ENCODE peak calls at places on chromosomes 3 and 15, in four cellular contexts. O is progenitor cell of endocrine pancreas, S is sigmoid colon, B is upper lobe of left lung. R is an unnamed sample.

GRCh38 chr3:48130321-48130881 is 57.8 kb downstream of the CDC25A start:
- DNase-seq in O (no peak), B (peak; percentile 66), S (peak; percentile 85), R (peak; percentile 55)

GRCh38 chr15:98394546-98394945 is 253.8 kb upstream of the IGF1R start:
- DNase-seq in B (no peak), O (no peak), S (no peak), R (no peak)

GRCh38 chr3:49500408-49501257 is 30.6 kb downstream of the DAG1 start:
- DNase-seq in S (peak; percentile 89), O (no peak), B (peak; percentile 69), R (no peak)

GRCh38 chr3:108416111-108416869 is 94.1 kb downstream of the MYH15 start:
- DNase-seq in S (no peak), B (no peak), O (no peak), R (no peak)

GRCh38 chr15:76393614-76394013 is 57.0 kb downstream of the ISL2 start:
- DNase-seq in S (no peak), O (no peak), B (no peak), R (no peak)

GRCh38 chr3:129161860-129162271 is 1.0 kb upstream of the ISY1 start:
- DNase-seq in O (no peak), S (no peak), B (peak; percentile 30), R (no peak)

GRCh38 chr15:94674251-94674650 is 442.9 kb downstream of the MCTP2 start:
- DNase-seq in S (no peak), B (no peak), O (no peak), R (no peak)

GRCh38 chr15:90531147-90531546 is 1.4 kb downstream of the CRTC3 start:
- DNase-seq in B (no peak), S (no peak), O (no peak), R (no peak)

GRCh38 chr3:120791958-120792357 is 49.4 kb downstream of the GTF2E1 start:
- DNase-seq in O (no peak), B (no peak), S (no peak), R (no peak)

GRCh38 chr3:160921020-160921635 is 165.1 kb downstream of the PPM1L start:
- DNase-seq in S (no peak), B (no peak), O (no peak), R (no peak)

GRCh38 chr3:125072310-125072709 is 16.5 kb upstream of the HEG1 start:
- DNase-seq in B (no peak), O (no peak), S (no peak), R (no peak)

GRCh38 chr15:24899367-24899766 is 55.4 kb upstream of the SNRPN start:
- DNase-seq in S (no peak), B (no peak), O (no peak), R (no peak)

GRCh38 chr15:63531586-63531985 is 27.2 kb downstream of the USP3 start:
- DNase-seq in B (no peak), S (no peak), O (no peak), R (no peak)

GRCh38 chr15:31032959-31033358 is 41.5 kb upstream of the MTMR10 start:
- DNase-seq in O (no peak), B (no peak), S (no peak), R (no peak)

GRCh38 chr3:194640829-194641228 is 7.6 kb upstream of the TMEM44 start:
- DNase-seq in B (no peak), O (no peak), S (no peak), R (no peak)

GRCh38 chr3:130379274-130379673 is 33.8 kb downstream of the COL6A5 start:
- DNase-seq in S (no peak), B (no peak), O (no peak), R (no peak)

GRCh38 chr3:64355473-64355872 is 130.2 kb upstream of the PRICKLE2 start:
- DNase-seq in O (no peak), S (no peak), B (peak; percentile 39), R (no peak)

GRCh38 chr3:9014189-9014588 is 50.9 kb upstream of the RAD18 start:
- DNase-seq in S (no peak), B (no peak), O (no peak), R (no peak)

GRCh38 chr3:152943645-152944044 is 108.7 kb downstream of the P2RY1 start:
- DNase-seq in B (no peak), O (no peak), S (no peak), R (no peak)

GRCh38 chr3:64945171-64945684 is 257.4 kb upstream of the ADAMTS9 start:
- DNase-seq in S (no peak), O (no peak), B (no peak), R (no peak)

GRCh38 chr3:178562869-178563232 is 26.6 kb downstream of the KCNMB2 start:
- DNase-seq in S (no peak), O (no peak), B (no peak), R (no peak)

GRCh38 chr3:196837819-196838420 is 29.8 kb upstream of the SENP5 start:
- DNase-seq in O (no peak), B (peak; percentile 73), S (peak; percentile 71), R (no peak)

GRCh38 chr3:191873741-191874140 is 412.8 kb downstream of the PYDC2 start:
- DNase-seq in S (no peak), B (no peak), O (no peak), R (no peak)

GRCh38 chr3:28544831-28545230 is 196.2 kb upstream of the AZI2 start:
- DNase-seq in S (no peak), O (no peak), B (no peak), R (no peak)

GRCh38 chr15:59689626-59690236 is 611 bp upstream of the BNIP2 start:
- DNase-seq in S (peak; percentile 95), O (peak; percentile 25), B (peak; percentile 95), R (peak; percentile 23)

GRCh38 chr15:85314653-85315052 is 65.8 kb upstream of the AKAP13 start:
- DNase-seq in S (no peak), B (no peak), O (no peak), R (no peak)

GRCh38 chr3:157532529-157533297 is 29.5 kb upstream of the VEPH1 start:
- DNase-seq in B (no peak), S (no peak), O (peak; percentile 15), R (no peak)

GRCh38 chr3:195544634-195545033 is 1.5 kb upstream of the PPP1R2 start:
- DNase-seq in O (no peak), B (no peak), S (peak; percentile 70), R (no peak)

GRCh38 chr3:98770261-98771039 is 7.3 kb downstream of the ST3GAL6 start:
- DNase-seq in S (no peak), O (no peak), B (peak; percentile 76), R (no peak)

GRCh38 chr3:127637546-127637945 is 8.6 kb downstream of the PODXL2 start:
- DNase-seq in O (no peak), B (no peak), S (peak; percentile 11), R (no peak)

GRCh38 chr3:111072016-111072891 is 638 bp downstream of the NECTIN3 start:
- DNase-seq in O (peak; percentile 34), S (peak; percentile 69), B (peak; percentile 26), R (peak; percentile 62)

GRCh38 chr3:194205675-194206133 is 69.8 kb downstream of the HES1 start:
- DNase-seq in O (no peak), S (peak; percentile 48), B (peak; percentile 47), R (no peak)

GRCh38 chr3:59064276-59064675 is 14.5 kb upstream of the CFAP20DC start:
- DNase-seq in B (no peak), O (no peak), S (no peak), R (no peak)
- TF ChIP-seq CTCF in B (no peak), O (no peak), S (no peak), R (no peak)

GRCh38 chr3:141274411-141275031 is 42.9 kb downstream of the PXYLP1 start:
- DNase-seq in B (no peak), O (no peak), S (no peak), R (no peak)

GRCh38 chr3:141275032-141275422 is 43.4 kb downstream of the PXYLP1 start:
- DNase-seq in B (no peak), O (no peak), S (no peak), R (no peak)

GRCh38 chr3:141276398-141276797 is 44.8 kb downstream of the PXYLP1 start:
- DNase-seq in S (no peak), B (no peak), O (no peak), R (no peak)

GRCh38 chr3:141275511-141275910 is 43.9 kb downstream of the PXYLP1 start:
- DNase-seq in B (no peak), O (no peak), S (no peak), R (no peak)

GRCh38 chr3:141275973-141276372 is 44.3 kb downstream of the PXYLP1 start:
- DNase-seq in B (peak; percentile 80), S (no peak), O (no peak), R (no peak)
- TF ChIP-seq CTCF in B (no peak), S (no peak), O (no peak), R (no peak)

GRCh38 chr3:97712919-97713318 is 51.6 kb upstream of the ARL6 start:
- DNase-seq in S (no peak), O (no peak), B (no peak), R (no peak)
- TF ChIP-seq CTCF in S (no peak), O (no peak), B (no peak), R (no peak)

GRCh38 chr15:78311292-78311691 is 11.9 kb upstream of the SKIC8 start:
- DNase-seq in S (peak; percentile 8), O (no peak), B (no peak), R (no peak)

GRCh38 chr15:78307977-78308376 is 8.6 kb upstream of the SKIC8 start:
- DNase-seq in B (no peak), S (no peak), O (no peak), R (no peak)

GRCh38 chr15:78304487-78305413 is 5.3 kb upstream of the SKIC8 start:
- DNase-seq in B (no peak), S (no peak), O (no peak), R (no peak)

GRCh38 chr15:78306176-78306774 is 6.9 kb upstream of the SKIC8 start:
- DNase-seq in B (no peak), O (no peak), S (no peak), R (no peak)

GRCh38 chr15:78308422-78309021 is 9.1 kb upstream of the SKIC8 start:
- DNase-seq in B (peak; percentile 75), S (peak; percentile 81), O (peak; percentile 83), R (peak; percentile 90)
- TF ChIP-seq CTCF in B (peak; percentile 76), S (peak; percentile 80), O (peak; percentile 93), R (peak; percentile 86)

DNA sequence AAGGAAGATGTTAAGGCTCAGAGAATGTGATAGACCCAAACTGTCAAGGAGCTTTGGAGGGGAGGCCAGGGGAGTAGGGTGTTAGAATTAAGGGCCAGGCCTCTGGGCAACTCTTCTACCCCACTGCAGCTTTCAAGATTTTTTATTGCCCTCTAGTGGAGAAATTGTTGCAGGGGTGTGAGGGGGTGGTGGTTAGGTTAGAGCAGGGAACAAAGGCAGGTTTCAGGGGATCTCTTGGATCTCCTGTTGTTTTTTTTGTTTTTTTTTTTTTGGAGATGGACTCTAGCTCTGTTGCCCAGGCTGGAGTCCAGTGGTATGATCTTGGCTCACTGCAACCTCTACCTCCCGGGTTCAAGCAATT is 1.4 kb upstream of the SEC13 start:
- DNase-seq in B (no peak), O (no peak), S (no peak), R (no peak)
- TF ChIP-seq CTCF in B (no peak), O (peak; percentile 29), S (no peak), R (peak; percentile 16)

GRCh38 chr3:16524196-16524595 is 10.7 kb upstream of the RFTN1 start:
- DNase-seq in B (no peak), S (no peak), O (no peak), R (no peak)

GRCh38 chr3:16528581-16528993 is 15.1 kb upstream of the RFTN1 start:
- DNase-seq in B (no peak), O (no peak), S (no peak), R (no peak)

GRCh38 chr3:16528111-16528510 is 14.6 kb upstream of the RFTN1 start:
- DNase-seq in S (no peak), B (no peak), O (no peak), R (no peak)

GRCh38 chr3:16533928-16534913 is 20.7 kb upstream of the RFTN1 start:
- DNase-seq in B (no peak), S (no peak), O (no peak), R (no peak)

GRCh38 chr3:16529264-16529663 is 15.8 kb upstream of the RFTN1 start:
- DNase-seq in O (no peak), B (no peak), S (no peak), R (no peak)
- TF ChIP-seq CTCF in O (no peak), B (no peak), S (no peak), R (no peak)

R was measured in mesothelial cell of epicardium.